ENCODE peak calls at places on chromosomes 7 and 10, in eight cellular contexts. One of them, this sample, is unnamed.

GRCh38 chr7:34747842-34748241 is 89.8 kb downstream of the NPSR1 start:
- DNase-seq in brain microvascular endothelial cell: no peak
- DNase-seq in AG04450: no peak
- DNase-seq in IMR-90: no peak
- DNase-seq in stomach: peak
- DNase-seq in HS-27A: peak
- DNase-seq in GM04504: no peak
- DNase-seq in HFFc6: no peak
- DNase-seq in this sample: no peak

GRCh38 chr7:23264916-23265458 is 18.4 kb downstream of the GPNMB start:
- DNase-seq in stomach: no peak
- DNase-seq in HFFc6: no peak
- DNase-seq in AG04450: no peak
- DNase-seq in brain microvascular endothelial cell: no peak
- DNase-seq in HS-27A: no peak
- DNase-seq in IMR-90: no peak
- DNase-seq in GM04504: no peak
- DNase-seq in this sample: no peak

GRCh38 chr7:130144632-130145171 is 60.5 kb downstream of the TMEM209 start:
- DNase-seq in HFFc6: peak
- DNase-seq in HS-27A: no peak
- DNase-seq in stomach: no peak
- DNase-seq in AG04450: peak
- DNase-seq in brain microvascular endothelial cell: peak
- DNase-seq in IMR-90: peak
- DNase-seq in GM04504: no peak
- DNase-seq in this sample: no peak

GRCh38 chr10:103781329-103782061 is 73.9 kb downstream of the SH3PXD2A start:
- DNase-seq in AG04450: peak
- DNase-seq in brain microvascular endothelial cell: peak
- DNase-seq in stomach: no peak
- DNase-seq in HFFc6: peak
- DNase-seq in HS-27A: no peak
- DNase-seq in IMR-90: peak
- DNase-seq in GM04504: peak
- DNase-seq in this sample: peak

GRCh38 chr10:112827951-112828350 is 122.1 kb upstream of the TCF7L2 start:
- DNase-seq in brain microvascular endothelial cell: no peak
- DNase-seq in IMR-90: peak
- DNase-seq in HFFc6: peak
- DNase-seq in AG04450: no peak
- DNase-seq in HS-27A: no peak
- DNase-seq in stomach: no peak
- DNase-seq in GM04504: no peak
- DNase-seq in this sample: no peak

GRCh38 chr7:156666368-156667109 is 26.0 kb downstream of the RNF32 start:
- DNase-seq in brain microvascular endothelial cell: no peak
- DNase-seq in HS-27A: no peak
- DNase-seq in GM04504: no peak
- DNase-seq in AG04450: no peak
- DNase-seq in stomach: peak
- DNase-seq in HFFc6: no peak
- DNase-seq in IMR-90: peak
- DNase-seq in this sample: no peak

GRCh38 chr10:72728462-72728861 is 36.5 kb downstream of the MCU start:
- DNase-seq in GM04504: no peak
- DNase-seq in HFFc6: no peak
- DNase-seq in HS-27A: no peak
- DNase-seq in stomach: no peak
- DNase-seq in IMR-90: no peak
- DNase-seq in AG04450: no peak
- DNase-seq in brain microvascular endothelial cell: no peak
- DNase-seq in this sample: no peak

GRCh38 chr7:77330169-77330882 is 85.8 kb downstream of the GSAP start:
- DNase-seq in GM04504: no peak
- DNase-seq in brain microvascular endothelial cell: no peak
- DNase-seq in IMR-90: peak
- DNase-seq in HS-27A: no peak
- DNase-seq in stomach: no peak
- DNase-seq in HFFc6: no peak
- DNase-seq in AG04450: no peak
- DNase-seq in this sample: peak

GRCh38 chr7:96426027-96426426 is 104.1 kb upstream of the SLC25A13 start:
- DNase-seq in brain microvascular endothelial cell: peak
- DNase-seq in HS-27A: peak
- DNase-seq in HFFc6: no peak
- DNase-seq in stomach: no peak
- DNase-seq in GM04504: no peak
- DNase-seq in IMR-90: no peak
- DNase-seq in AG04450: no peak
- DNase-seq in this sample: peak

GRCh38 chr10:34727595-34728033 is 87.5 kb downstream of the PARD3 start:
- DNase-seq in HS-27A: no peak
- DNase-seq in AG04450: no peak
- DNase-seq in IMR-90: no peak
- DNase-seq in stomach: no peak
- DNase-seq in brain microvascular endothelial cell: no peak
- DNase-seq in HFFc6: no peak
- DNase-seq in GM04504: no peak
- DNase-seq in this sample: no peak